ENCODE peak calls at places on chromosome 15, in five cellular contexts. R is GM12878, M is K562, L is HCT116, O is SK-N-SH. P is an unnamed sample. For H3K36me3, the result is how much of the 10 kb centered on the place peaks cover.

GRCh38 chr15:46607103-46607502 is 972.3 kb downstream of the SQOR start:
- DNase-seq in R (no peak), M (no peak), L (no peak), O (peak), P (no peak)

GRCh38 chr15:62769604-62770003 is 272.9 kb upstream of the TPM1 start:
- DNase-seq in R (no peak), M (no peak), L (peak), O (no peak), P (no peak)

GRCh38 chr15:77974098-77974414 is 103.5 kb downstream of the TBC1D2B start:
- DNase-seq in R (no peak), M (no peak), L (no peak), O (peak), P (no peak)

GRCh38 chr15:55319537-55320325 is 709 bp downstream of the PIGB start:
- DNase-seq in R (peak), M (peak), L (no peak), O (no peak), P (no peak)

GRCh38 chr15:29522373-29523276 is 253.0 kb upstream of the NSMCE3 start:
- DNase-seq in R (no peak), M (no peak), L (no peak), O (no peak), P (no peak)

GRCh38 chr15:57740048-57740447 is 33.5 kb downstream of the POLR2M start:
- DNase-seq in R (no peak), M (no peak), L (no peak), O (no peak), P (no peak)

GRCh38 chr15:81531141-81531592 is 157.2 kb upstream of the TMC3 start:
- DNase-seq in R (no peak), M (no peak), L (no peak), O (no peak), P (no peak)

GRCh38 chr15:81191701-81192100 is 5.0 kb upstream of the IL16 start:
- DNase-seq in R (no peak), M (no peak), L (no peak), O (no peak), P (no peak)

GRCh38 chr15:62128916-62129315 is 36.2 kb downstream of the C2CD4B start:
- DNase-seq in R (no peak), M (no peak), L (no peak), O (no peak), P (no peak)

GRCh38 chr15:60766391-60767128 is 287.6 kb upstream of the ICE2 start:
- DNase-seq in R (no peak), M (no peak), L (no peak), O (peak), P (no peak)

GRCh38 chr15:71708052-71708432 is 102.3 kb upstream of the NR2E3 start:
- DNase-seq in R (no peak), M (no peak), L (no peak), O (no peak), P (no peak)

GRCh38 chr15:92011611-92012367 is 158.3 kb downstream of the SLCO3A1 start:
- DNase-seq in R (no peak), M (no peak), L (no peak), O (no peak), P (no peak)

GRCh38 chr15:80783275-80783674 is 4.1 kb downstream of the CEMIP start:
- DNase-seq in R (no peak), M (no peak), L (no peak), O (no peak), P (no peak)

GRCh38 chr15:75232826-75233503 is 25.2 kb upstream of the GOLGA6C start:
- DNase-seq in R (no peak), M (no peak), L (no peak), O (no peak), P (no peak)

DNA sequence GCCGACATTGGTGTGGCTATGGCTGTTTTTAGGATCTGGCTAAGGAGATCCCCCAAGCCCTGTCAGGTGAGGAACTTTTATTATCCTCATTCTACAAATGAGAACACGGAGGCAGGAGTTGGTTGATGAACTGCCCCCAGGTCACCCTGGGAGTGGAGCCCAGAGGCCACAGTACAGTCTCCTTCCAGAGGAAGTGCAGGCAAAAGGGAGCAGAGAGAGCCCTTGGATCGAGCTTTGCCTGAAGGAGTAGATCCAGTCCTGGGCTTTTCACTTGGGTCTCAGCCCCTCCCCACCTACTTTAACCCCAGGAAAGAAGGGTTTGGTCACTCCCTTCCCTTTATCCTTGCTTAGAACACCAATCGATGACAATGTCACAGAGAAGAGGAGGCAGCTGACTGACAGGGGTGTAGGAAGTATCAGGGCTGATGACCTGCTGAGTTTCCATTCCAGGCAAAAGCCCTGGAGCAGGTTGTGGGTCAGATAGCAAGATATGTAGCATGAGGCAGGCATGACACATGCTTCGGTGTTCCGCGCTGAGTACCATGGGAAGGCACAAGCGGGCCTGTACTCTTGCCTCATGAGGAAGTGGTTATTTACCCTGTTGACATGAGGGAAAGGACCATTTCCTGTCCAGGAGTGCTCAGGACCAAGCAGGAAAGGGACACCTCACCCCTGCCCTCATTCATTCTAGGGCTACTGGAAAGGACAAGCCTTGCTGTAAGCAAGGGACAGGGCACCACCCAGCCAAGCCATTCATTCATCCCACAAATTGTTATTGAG is 5.8 kb upstream of the PLA2G4D start:
- DNase-seq in R (no peak), M (no peak), L (no peak), O (no peak), P (no peak)
- TF ChIP-seq REST in R (no peak), M (no peak), L (no peak), O (no peak), P (no peak)

GRCh38 chr15:52282418-52282817 is 13.2 kb downstream of the MYO5C start:
- DNase-seq in R (no peak), M (no peak), L (no peak), O (no peak), P (no peak)
- TF ChIP-seq SIN3A in R (no peak), M (no peak), L (no peak), O (no peak), P (no peak)

DNA sequence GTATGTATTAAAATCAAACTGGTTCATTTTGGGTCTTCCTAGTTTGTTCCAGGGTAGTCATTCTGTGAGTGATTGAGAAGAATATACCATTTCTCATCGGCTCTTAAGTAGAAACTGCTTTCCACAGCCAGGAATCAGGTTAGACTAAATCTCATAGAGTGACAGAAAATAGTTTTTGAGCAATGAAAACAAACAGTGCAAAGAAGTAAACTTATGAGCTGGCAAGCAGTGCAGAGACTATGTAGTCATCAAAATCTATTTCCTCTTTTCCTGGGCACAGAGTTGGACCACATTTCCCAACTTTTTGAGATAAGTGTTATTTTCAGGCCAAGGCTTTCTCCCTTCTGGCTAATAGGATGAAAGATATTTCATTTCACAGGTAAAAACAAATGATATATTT is 66.5 kb downstream of the UBE3A start:
- DNase-seq in R (no peak), M (no peak), L (no peak), O (no peak), P (no peak)
- H3K36me3 ChIP-seq in R (under half), M (half or more), L (under half), O (half or more), P (under half)

DNA sequence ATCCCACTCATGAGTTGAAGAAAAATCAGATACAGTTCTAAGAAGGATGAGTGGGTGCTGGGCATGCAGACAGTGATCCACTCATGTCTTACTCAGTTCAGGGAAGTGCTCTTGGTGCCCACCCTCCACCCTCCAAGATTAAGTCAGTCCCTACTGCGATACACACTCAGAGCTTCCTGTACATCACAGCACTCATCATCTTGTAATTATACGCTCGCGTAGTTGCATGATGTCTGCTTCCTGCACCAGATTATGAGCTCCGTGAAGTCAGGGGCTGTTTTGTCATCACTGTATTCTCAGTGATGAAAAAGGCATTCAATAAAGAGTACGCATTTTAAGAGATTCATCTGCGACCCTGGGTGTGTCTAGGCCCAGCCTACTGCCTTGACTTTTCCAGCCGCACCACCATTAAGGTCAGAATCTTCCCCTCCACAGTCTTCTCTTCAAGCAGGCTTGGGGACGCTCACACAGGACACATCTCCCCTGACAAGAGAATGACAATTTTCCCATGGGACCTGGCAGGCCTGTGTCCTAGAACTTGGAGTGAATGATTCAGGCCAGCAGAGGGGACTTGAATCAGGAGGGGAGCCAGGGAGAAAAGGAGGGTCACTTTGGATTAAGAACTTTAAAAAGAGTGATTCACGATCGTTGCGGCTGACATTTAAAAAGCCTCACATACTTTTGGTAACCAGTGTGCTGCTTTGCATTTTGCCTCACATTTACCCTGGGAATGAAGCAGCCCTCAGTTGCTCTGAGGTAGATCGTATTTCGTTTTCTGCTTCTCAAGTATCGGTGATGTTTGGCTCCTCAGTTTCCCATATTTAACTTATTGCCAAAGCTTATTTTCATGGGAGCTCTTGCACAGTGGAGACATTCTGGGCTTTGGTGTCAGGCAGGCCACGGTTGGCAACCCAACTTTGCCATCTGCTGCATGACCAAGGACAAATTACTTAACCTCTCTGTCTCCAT is 7.9 kb upstream of the PDE8A start:
- DNase-seq in R (no peak), M (no peak), L (no peak), O (no peak), P (no peak)
- TF ChIP-seq REST in R (no peak), M (no peak), L (no peak), O (no peak), P (no peak)

DNA sequence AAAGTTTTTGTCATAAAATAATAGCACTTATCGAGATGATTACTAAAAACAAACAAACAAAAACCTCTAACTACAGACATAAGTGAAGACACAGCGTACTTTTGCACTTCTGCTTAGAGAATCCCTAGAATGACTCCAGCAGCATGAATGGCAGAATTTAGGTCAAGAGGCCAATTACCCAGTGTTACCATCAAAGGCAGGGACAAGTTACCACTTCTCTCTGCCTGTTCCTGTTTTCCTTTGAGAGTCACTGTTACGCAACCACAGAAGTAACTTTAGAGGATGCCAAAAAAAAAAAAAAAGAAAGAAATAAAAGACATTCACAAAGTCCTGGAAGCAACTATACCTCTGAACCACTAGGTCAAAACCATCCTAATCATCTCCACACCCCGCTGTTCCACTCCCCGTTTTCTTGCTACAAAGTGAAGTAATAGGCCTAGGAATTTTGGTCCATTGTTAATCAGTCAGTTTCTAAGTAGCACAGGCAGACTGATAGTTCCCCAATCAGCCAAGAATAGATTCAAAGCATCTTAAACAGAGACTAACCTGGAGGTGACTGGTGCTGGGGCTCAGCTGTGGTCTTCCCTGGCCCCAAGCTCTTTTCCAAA is 41.9 kb downstream of the FMN1 start:
- DNase-seq in R (no peak), M (no peak), L (no peak), O (no peak), P (no peak)
- TF ChIP-seq SIN3A in R (no peak), M (no peak), L (no peak), O (peak), P (no peak)